ENCODE peak calls at places on chromosomes 4 and X, in four cellular contexts. E is mesendoderm, R is heart right ventricle, L is T follicular helper cell. G is an unnamed sample.

GRCh38 chr4:25727711-25728493 is 72.3 kb downstream of the SLC34A2 start:
- DNase-seq in E (no peak), R (no peak), L (no peak), G (no peak)

GRCh38 chr4:48493485-48494100 is 3.5 kb downstream of the ZAR1 start:
- DNase-seq in E (no peak), R (no peak), L (no peak), G (no peak)

GRCh38 chr4:153566751-153567150 is 100.6 kb downstream of the TMEM131L start:
- DNase-seq in E (no peak), R (peak; percentile 27), L (no peak), G (no peak)

GRCh38 chr4:40434126-40434692 is 99.1 kb downstream of the CHRNA9 start:
- DNase-seq in E (no peak), R (no peak), L (no peak), G (no peak)

GRCh38 chr4:68892861-68893260 is 58.7 kb downstream of the UGT2A3 start:
- DNase-seq in E (no peak), R (no peak), L (no peak), G (no peak)

GRCh38 chrX:64642482-64642881 is 247.2 kb upstream of the MTMR8 start:
- DNase-seq in E (peak; percentile 37), R (no peak), L (no peak), G (no peak)

GRCh38 chr4:3252831-3253641 is 4.1 kb downstream of the MSANTD1 start:
- DNase-seq in E (no peak), R (peak; percentile 9), L (no peak), G (no peak)

GRCh38 chr4:13092702-13093101 is 391.4 kb downstream of the RAB28 start:
- DNase-seq in E (no peak), R (no peak), L (no peak), G (no peak)

GRCh38 chr4:32485976-32486375 is 1765.8 kb downstream of the PCDH7 start:
- DNase-seq in E (no peak), R (no peak), L (no peak), G (no peak)

GRCh38 chrX:72393836-72394517 is 88.3 kb upstream of the CITED1 start:
- DNase-seq in E (no peak), R (no peak), L (no peak), G (no peak)

GRCh38 chrX:49230500-49231232 is 2.5 kb downstream of the CACNA1F start:
- DNase-seq in E (peak; percentile 81), R (peak; percentile 67), L (peak; percentile 16), G (peak; percentile 94)

GRCh38 chrX:81411517-81411916 is 209.6 kb downstream of the SH3BGRL start:
- DNase-seq in E (no peak), R (no peak), L (no peak), G (no peak)

GRCh38 chr4:14169460-14169859 is 541.9 kb upstream of the BOD1L1 start:
- DNase-seq in E (peak; percentile 16), R (no peak), L (no peak), G (no peak)

GRCh38 chr4:40832175-40832574 is 82.4 kb downstream of the NSUN7 start:
- DNase-seq in E (no peak), R (no peak), L (no peak), G (peak; percentile 51)

GRCh38 chrX:151621422-151621821 is 57.9 kb downstream of the PASD1 start:
- DNase-seq in E (no peak), R (no peak), L (no peak), G (no peak)

GRCh38 chrX:129480889-129481288 is 42.4 kb downstream of the SMARCA1 start:
- DNase-seq in E (no peak), R (no peak), L (no peak), G (no peak)

GRCh38 chr4:184787766-184788503 is 37.8 kb downstream of the ACSL1 start:
- DNase-seq in E (no peak), R (no peak), L (no peak), G (no peak)

GRCh38 chr4:186762865-186763264 is 39.2 kb upstream of the FAT1 start:
- DNase-seq in E (no peak), R (no peak), L (no peak), G (no peak)

GRCh38 chrX:136170109-136170800 is 22.9 kb downstream of the FHL1 start:
- DNase-seq in E (peak; percentile 46), R (no peak), L (no peak), G (no peak)

GRCh38 chr4:109833756-109834155 is 6.0 kb downstream of the RRH start:
- DNase-seq in E (no peak), R (no peak), L (no peak), G (no peak)

GRCh38 chr4:126268106-126268505 is 953.4 kb downstream of the FAT4 start:
- DNase-seq in E (no peak), R (no peak), L (no peak), G (no peak)

GRCh38 chr4:48970471-48970921 is 15.6 kb upstream of the CWH43 start:
- DNase-seq in E (no peak), R (no peak), L (no peak), G (no peak)

GRCh38 chrX:110056419-110056818 is 53.5 kb downstream of the TMEM164 start:
- DNase-seq in E (no peak), R (no peak), L (no peak), G (no peak)

GRCh38 chr4:90317785-90318184 is 190.6 kb downstream of the CCSER1 start:
- DNase-seq in E (peak; percentile 6), R (no peak), L (no peak), G (no peak)

GRCh38 chr4:138696058-138696457 is 319.5 kb upstream of the NOCT start:
- DNase-seq in E (peak; percentile 82), R (no peak), L (no peak), G (no peak)

GRCh38 chrX:14073158-14073557 is 43.5 kb upstream of the GEMIN8 start:
- DNase-seq in E (no peak), R (no peak), L (no peak), G (no peak)

GRCh38 chr4:124459196-124459921 is 253.2 kb downstream of the ANKRD50 start:
- DNase-seq in E (peak; percentile 33), R (no peak), L (no peak), G (peak; percentile 28)

GRCh38 chr4:119300072-119300387 is 21.9 kb downstream of the FABP2 start:
- DNase-seq in E (no peak), R (peak; percentile 21), L (no peak), G (no peak)

GRCh38 chr4:31041385-31041784 is 321.2 kb downstream of the PCDH7 start:
- DNase-seq in E (peak; percentile 37), R (no peak), L (no peak), G (peak; percentile 4)

GRCh38 chrX:77668391-77669237 is 117.4 kb downstream of the ATRX start:
- DNase-seq in E (no peak), R (no peak), L (no peak), G (no peak)

GRCh38 chr4:114180481-114180880 is 201.0 kb upstream of the ARSJ start:
- DNase-seq in E (peak; percentile 87), R (peak; percentile 17), L (peak; percentile 4), G (no peak)

GRCh38 chrX:134580947-134581346 is 77.3 kb downstream of the PLAC1 start:
- DNase-seq in E (no peak), R (no peak), L (no peak), G (no peak)

GRCh38 chrX:106698693-106699092 is 27.8 kb upstream of the RNF128 start:
- DNase-seq in E (no peak), R (no peak), L (no peak), G (no peak)

GRCh38 chr4:23234018-23234417 is 541.3 kb downstream of the GBA3 start:
- DNase-seq in E (peak; percentile 91), R (no peak), L (no peak), G (no peak)

GRCh38 chr4:122167369-122167768 is 15.2 kb downstream of the BLTP1 start:
- DNase-seq in E (peak; percentile 13), R (no peak), L (no peak), G (no peak)

GRCh38 chr4:135533053-135533452 is 1331.5 kb upstream of the PABPC4L start:
- DNase-seq in E (no peak), R (no peak), L (no peak), G (no peak)

GRCh38 chr4:2847297-2847871 is 3.7 kb downstream of the ADD1 start:
- DNase-seq in E (peak; percentile 88), R (no peak), L (no peak), G (no peak)

GRCh38 chr4:29539226-29539625 is 1180.9 kb upstream of the PCDH7 start:
- DNase-seq in E (no peak), R (no peak), L (no peak), G (no peak)

GRCh38 chr4:2869659-2870058 is 26.0 kb downstream of the ADD1 start:
- DNase-seq in E (no peak), R (no peak), L (no peak), G (no peak)

GRCh38 chr4:73573794-73574528 is 46.3 kb downstream of the RASSF6 start:
- DNase-seq in E (peak; percentile 95), R (no peak), L (peak; percentile 6), G (peak; percentile 49)

G was measured in H7.